ENCODE peak calls at places on chromosomes 6 and 20, in ten cellular contexts. D is skeletal muscle cell; Z is NCI-H1436 treated with DMSO at 0.1 percent for 48 hours; R is stimulated activated CD4-positive, alpha-beta T cell treated with anti-CD3 and anti-CD28 coated beads, Interleukin-1b, Interleukin-23, amount 100 ng/mL, for 1 hour; T is neural crest cell; L is stimulated activated naive CD8-positive, alpha-beta T cell treated with anti-CD3 and anti-CD28 coated beads, Interleukin-15, Interleukin-2, amounts not matched to agents 100 U/mL and 50 U/mL, for 24 hours; W is T-helper 9 cell; N is natural killer cell; F is Right ventricle myocardium superior; K is dorsolateral prefrontal cortex. S is an unnamed sample.

GRCh38 chr20:22949710-22950109 is 85.4 kb upstream of the SSTR4 start:
- DNase-seq in D (no peak), Z (no peak), R (no peak), T (no peak), L (no peak), W (no peak), N (no peak), F (no peak), K (no peak), S (no peak)

GRCh38 chr6:140041056-140041455 is 666.6 kb upstream of the CITED2 start:
- DNase-seq in D (no peak), Z (no peak), R (no peak), T (no peak), L (no peak), W (no peak), N (no peak), F (no peak), K (no peak), S (no peak)

GRCh38 chr6:17622144-17622543 is 22.0 kb downstream of the FAM8A1 start:
- DNase-seq in D (no peak), Z (no peak), R (no peak), T (no peak), L (no peak), W (no peak), N (no peak), F (no peak), K (no peak), S (no peak)

GRCh38 chr20:43011491-43011890 is 178.2 kb downstream of the PTPRT start:
- DNase-seq in D (no peak), Z (no peak), R (no peak), T (no peak), L (no peak), W (no peak), N (no peak), F (no peak), K (no peak), S (no peak)

GRCh38 chr6:140480852-140481251 is 1106.4 kb upstream of the CITED2 start:
- DNase-seq in D (peak; percentile 58), Z (no peak), R (no peak), T (no peak), L (no peak), W (no peak), N (no peak), F (no peak), K (no peak), S (no peak)

GRCh38 chr6:29909995-29910394 is 32.3 kb upstream of the HLA-A start:
- DNase-seq in D (no peak), Z (no peak), R (no peak), T (no peak), L (no peak), W (no peak), N (no peak), F (no peak), K (no peak), S (no peak)

GRCh38 chr20:62148908-62149314 is 5.3 kb downstream of the SS18L1 start:
- DNase-seq in D (no peak), Z (no peak), R (no peak), T (no peak), L (no peak), W (no peak), N (no peak), F (no peak), K (no peak), S (no peak)

GRCh38 chr6:98586163-98586562 is 248.2 kb upstream of the POU3F2 start:
- DNase-seq in D (no peak), Z (no peak), R (no peak), T (no peak), L (no peak), W (no peak), N (no peak), F (no peak), K (no peak), S (no peak)

GRCh38 chr6:169008641-169009040 is 245.0 kb downstream of the THBS2 start:
- DNase-seq in D (no peak), Z (peak; percentile 80), R (no peak), T (no peak), L (no peak), W (no peak), N (no peak), F (no peak), K (no peak), S (no peak)

GRCh38 chr20:20664795-20665194 is 47.6 kb downstream of the RALGAPA2 start:
- DNase-seq in D (no peak), Z (no peak), R (no peak), T (no peak), L (no peak), W (no peak), N (no peak), F (no peak), K (no peak), S (no peak)

GRCh38 chr6:12767016-12767415 is 50.4 kb downstream of the PHACTR1 start:
- DNase-seq in D (no peak), Z (no peak), R (no peak), T (no peak), L (no peak), W (no peak), N (no peak), F (no peak), K (no peak), S (no peak)

GRCh38 chr6:105510746-105511145 is 107.9 kb upstream of the PREP start:
- DNase-seq in D (peak; percentile 59), Z (no peak), R (no peak), T (no peak), L (no peak), W (no peak), N (no peak), F (no peak), K (no peak), S (no peak)

GRCh38 chr6:144151010-144151727 is 852 bp downstream of the STX11 start:
- DNase-seq in D (no peak), Z (no peak), R (peak; percentile 6), T (no peak), L (peak; percentile 58), W (peak; percentile 17), N (peak; percentile 64), F (no peak), K (no peak), S (peak; percentile 72)

GRCh38 chr6:123808556-123808955 is 4.9 kb downstream of the NKAIN2 start:
- DNase-seq in D (no peak), Z (no peak), R (no peak), T (no peak), L (no peak), W (no peak), N (no peak), F (no peak), K (peak; percentile 64), S (no peak)

GRCh38 chr20:36385503-36385902 is 79.4 kb downstream of the DLGAP4 start:
- DNase-seq in D (no peak), Z (no peak), R (no peak), T (no peak), L (no peak), W (no peak), N (no peak), F (no peak), K (no peak), S (no peak)

GRCh38 chr6:71726121-71726520 is 160.2 kb upstream of the RIMS1 start:
- DNase-seq in D (no peak), Z (no peak), R (no peak), T (no peak), L (no peak), W (no peak), N (no peak), F (no peak), K (no peak), S (no peak)

GRCh38 chr6:90294989-90295853 is 1.4 kb downstream of the BACH2 start:
- DNase-seq in D (no peak), Z (no peak), R (peak; percentile 33), T (peak; percentile 37), L (peak; percentile 92), W (peak; percentile 57), N (peak; percentile 73), F (peak; percentile 62), K (no peak), S (peak; percentile 91)

GRCh38 chr20:29741894-29742698 is 1515.4 kb upstream of the DEFB115 start:
- DNase-seq in D (no peak), Z (no peak), R (no peak), T (no peak), L (no peak), W (no peak), N (no peak), F (peak; percentile 24), K (no peak), S (no peak)

GRCh38 chr6:90066715-90067114 is 172.4 kb downstream of the GJA10 start:
- DNase-seq in D (no peak), Z (no peak), R (no peak), T (no peak), L (no peak), W (no peak), N (no peak), F (no peak), K (no peak), S (no peak)

GRCh38 chr20:15739056-15739455 is 834.2 kb downstream of the KIF16B start:
- DNase-seq in D (no peak), Z (no peak), R (no peak), T (no peak), L (no peak), W (no peak), N (no peak), F (no peak), K (no peak), S (no peak)

GRCh38 chr20:19583532-19584175 is 174.4 kb upstream of the RIN2 start:
- DNase-seq in D (no peak), Z (peak; percentile 11), R (no peak), T (peak; percentile 85), L (peak; percentile 59), W (no peak), N (peak; percentile 41), F (peak; percentile 79), K (no peak), S (peak; percentile 78)

GRCh38 chr6:41531591-41532582 is 14.3 kb upstream of the FOXP4 start:
- DNase-seq in D (peak; percentile 28), Z (no peak), R (no peak), T (no peak), L (peak; percentile 70), W (peak; percentile 17), N (peak; percentile 51), F (no peak), K (no peak), S (peak; percentile 81)

GRCh38 chr20:43849496-43850197 is 65.0 kb upstream of the TOX2 start:
- DNase-seq in D (peak; percentile 37), Z (no peak), R (no peak), T (no peak), L (no peak), W (no peak), N (no peak), F (no peak), K (no peak), S (no peak)

GRCh38 chr6:30093951-30094350 is 18.4 kb upstream of the RNF39 start:
- DNase-seq in D (no peak), Z (no peak), R (no peak), T (no peak), L (no peak), W (no peak), N (no peak), F (no peak), K (no peak), S (no peak)

GRCh38 chr6:99589290-99589672 is 17.4 kb upstream of the PRDM13 start:
- DNase-seq in D (no peak), Z (no peak), R (no peak), T (no peak), L (no peak), W (no peak), N (no peak), F (no peak), K (no peak), S (no peak)

GRCh38 chr6:157552171-157552747 is 171.3 kb downstream of the ZDHHC14 start:
- DNase-seq in D (no peak), Z (no peak), R (no peak), T (no peak), L (no peak), W (no peak), N (no peak), F (no peak), K (no peak), S (no peak)

GRCh38 chr20:32638848-32639247 is 34.9 kb downstream of the C20orf203 start:
- DNase-seq in D (no peak), Z (no peak), R (no peak), T (no peak), L (no peak), W (no peak), N (no peak), F (peak; percentile 55), K (no peak), S (no peak)